ENCODE peak calls at places on chromosomes 1 and 21, in seven cellular contexts. I, Q, C, U, R, J and W are unnamed samples.

GRCh38 chr1:93991269-93991668 is 82.0 kb upstream of the GCLM start:
- DNase-seq in Q (no peak), U (no peak), J (no peak), R (no peak), C (no peak), I (no peak), W (no peak)

GRCh38 chr1:102902045-102902444 is 206.3 kb downstream of the COL11A1 start:
- DNase-seq in I (no peak), U (no peak), C (no peak), R (no peak), Q (no peak), J (no peak), W (no peak)

GRCh38 chr1:203179328-203180009 is 3.8 kb upstream of the MYBPH start:
- DNase-seq in U (no peak), J (no peak), R (no peak), Q (no peak), C (no peak), I (no peak), W (no peak)

GRCh38 chr1:81582467-81582986 is 218.2 kb upstream of the ADGRL2 start:
- DNase-seq in R (no peak), I (peak), U (peak), C (no peak), Q (no peak), J (no peak), W (no peak)

GRCh38 chr1:87712261-87712674 is 383.6 kb downstream of the LMO4 start:
- DNase-seq in C (no peak), R (no peak), J (no peak), I (no peak), U (no peak), Q (no peak), W (no peak)

GRCh38 chr1:22949807-22950462 is 22.7 kb downstream of the LACTBL1 start:
- DNase-seq in I (no peak), J (no peak), R (no peak), C (no peak), U (no peak), Q (no peak), W (no peak)

GRCh38 chr1:22808846-22809501 is 98.3 kb downstream of the EPHB2 start:
- DNase-seq in I (no peak), J (no peak), R (peak), Q (peak), C (peak), U (peak), W (no peak)

GRCh38 chr1:40951943-40952743 is 27.4 kb upstream of the CTPS1 start:
- DNase-seq in Q (peak), R (peak), J (peak), I (peak), C (peak), U (peak), W (peak)

GRCh38 chr1:211653907-211654553 is 21.4 kb downstream of the NEK2 start:
- DNase-seq in J (no peak), R (no peak), I (no peak), C (no peak), Q (no peak), U (peak), W (no peak)

GRCh38 chr1:8206397-8206796 is 111.5 kb upstream of the SLC45A1 start:
- DNase-seq in J (no peak), U (no peak), C (no peak), Q (no peak), I (no peak), R (no peak), W (no peak)

GRCh38 chr21:25507522-25507921 is 99.8 kb downstream of the MRPL39 start:
- DNase-seq in I (peak), J (no peak), Q (no peak), U (no peak), R (no peak), C (no peak), W (no peak)
- TF ChIP-seq CTCF in I (peak), J (no peak), Q (no peak), U (no peak), R (no peak), C (no peak), W (no peak)

GRCh38 chr1:218983848-218984247 is 189.8 kb upstream of the LYPLAL1 start:
- DNase-seq in Q (no peak), I (no peak), U (no peak), J (no peak), R (no peak), C (no peak), W (no peak)
- TF ChIP-seq CTCF in Q (no peak), I (no peak), U (peak), J (no peak), R (no peak), C (no peak), W (peak)

GRCh38 chr1:89524369-89525168 is at the start of gene LRRC8B:
- DNase-seq in Q (peak), R (peak), C (peak), J (peak), I (peak), U (peak), W (peak)
- TF ChIP-seq CTCF in Q (no peak), R (no peak), C (no peak), J (no peak), I (no peak), U (no peak), W (no peak)

GRCh38 chr1:6464514-6464836 is 1.5 kb downstream of the TNFRSF25 start:
- DNase-seq in J (peak), Q (peak), I (peak), R (no peak), C (no peak), U (no peak), W (no peak)
- TF ChIP-seq CTCF in J (peak), Q (peak), I (no peak), R (no peak), C (no peak), U (no peak), W (no peak)

GRCh38 chr1:207084701-207085180 is 3.9 kb upstream of the C4BPB start:
- DNase-seq in J (no peak), I (peak), Q (no peak), R (peak), U (peak), C (no peak), W (peak)
- TF ChIP-seq CTCF in J (peak), I (peak), Q (peak), R (peak), U (peak), C (peak), W (peak)

GRCh38 chr1:205672395-205672889 is 7.9 kb downstream of the SLC45A3 start:
- DNase-seq in C (no peak), I (no peak), U (no peak), Q (no peak), J (no peak), R (no peak), W (no peak)
- TF ChIP-seq CTCF in C (no peak), I (no peak), U (no peak), Q (no peak), J (peak), R (no peak), W (no peak)

DNA sequence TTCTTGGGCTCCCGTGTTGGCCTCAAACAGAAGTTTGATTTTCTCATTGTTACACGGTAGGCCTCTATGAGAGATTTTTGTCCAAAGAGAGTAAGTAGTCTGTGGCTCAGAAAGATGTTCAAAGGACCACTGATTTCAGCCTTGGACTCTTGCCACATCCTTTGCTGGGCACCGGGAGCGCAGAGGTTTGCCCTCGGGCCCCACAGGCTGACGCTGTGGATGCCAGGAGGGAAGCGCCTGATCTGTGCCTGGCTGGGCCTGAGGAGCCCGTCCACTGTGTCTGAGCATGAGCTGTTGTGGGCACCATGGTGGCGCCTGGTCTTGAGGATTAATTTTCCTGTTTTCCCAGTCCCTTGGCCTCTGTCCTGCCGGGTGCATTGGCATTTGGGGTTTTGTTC is 52.3 kb downstream of the PCNT start:
- DNase-seq in C (no peak), R (no peak), J (no peak), U (no peak), I (no peak), Q (no peak), W (no peak)
- TF ChIP-seq CTCF in C (no peak), R (no peak), J (no peak), U (no peak), I (no peak), Q (no peak), W (no peak)

DNA sequence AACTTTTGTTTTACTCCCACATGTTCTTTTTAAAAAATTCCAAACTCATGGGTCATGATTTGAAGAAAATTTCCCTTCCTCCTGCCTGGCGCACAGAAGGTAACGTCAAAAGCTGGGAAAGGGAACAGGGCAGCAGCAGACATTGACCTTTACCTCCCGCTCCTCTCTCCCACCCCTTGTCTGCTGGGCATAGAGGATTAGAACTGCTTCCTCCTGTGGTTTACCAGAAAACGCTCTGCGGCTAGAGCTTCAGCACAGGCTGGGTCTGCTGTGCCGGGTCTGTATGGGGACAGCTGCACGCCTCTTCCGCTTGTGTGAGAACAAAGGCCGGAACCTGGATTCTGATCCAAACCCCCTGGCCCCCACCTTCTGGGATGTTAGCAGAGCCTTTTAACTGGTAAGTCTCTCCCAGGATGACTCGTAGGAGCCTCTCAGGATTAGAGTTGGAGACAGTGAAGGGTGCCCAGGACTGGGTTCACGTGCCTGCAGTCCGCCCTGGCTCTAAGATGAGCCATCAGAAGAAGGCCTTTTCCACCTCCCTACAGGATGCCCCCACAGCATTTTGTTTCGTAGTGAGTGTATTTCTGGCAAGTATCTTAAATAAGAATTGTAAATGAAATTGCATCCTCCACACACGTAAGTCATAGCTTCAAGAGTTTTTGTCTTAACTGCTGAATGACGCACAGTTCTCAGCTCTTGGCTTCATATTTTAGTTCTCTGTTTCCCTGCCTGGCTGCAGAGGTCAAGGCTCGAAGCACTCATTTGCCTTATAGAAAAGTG is 5.2 kb downstream of the H6PD start:
- DNase-seq in J (peak), C (peak), R (peak), I (peak), Q (no peak), U (peak), W (no peak)
- TF ChIP-seq CTCF in J (no peak), C (no peak), R (no peak), I (no peak), Q (no peak), U (no peak), W (no peak)

GRCh38 chr1:44805311-44806024 is 1.7 kb downstream of the DYNLT4 start:
- DNase-seq in R (no peak), C (peak), U (no peak), J (no peak), Q (peak), I (no peak), W (peak)
- TF ChIP-seq CTCF in R (no peak), C (no peak), U (no peak), J (no peak), Q (no peak), I (no peak), W (no peak)